ENCODE peak calls at places on chromosome 5, in eight cellular contexts. G, Q, S, F, X, Z, D and L are unnamed samples.

GRCh38 chr5:57834829-57835554 is 352.4 kb upstream of the ACTBL2 start:
- DNase-seq in G (no peak), Q (no peak), S (no peak), F (no peak), X (no peak), Z (peak; percentile 14), D (peak; percentile 50), L (no peak)

GRCh38 chr5:37043693-37044092 is 167.1 kb downstream of the NIPBL start:
- DNase-seq in G (no peak), Q (peak; percentile 4), S (no peak), F (no peak), X (no peak), Z (no peak), D (no peak), L (no peak)

GRCh38 chr5:127084656-127085055 is 11.4 kb upstream of the C5orf63 start:
- DNase-seq in G (no peak), Q (no peak), S (no peak), F (no peak), X (no peak), Z (no peak), D (no peak), L (no peak)

GRCh38 chr5:37838933-37839341 is 904 bp downstream of the GDNF start:
- DNase-seq in G (no peak), Q (no peak), S (no peak), F (no peak), X (no peak), Z (no peak), D (peak; percentile 27), L (no peak)

GRCh38 chr5:31196309-31196708 is 2.8 kb downstream of the CDH6 start:
- DNase-seq in G (no peak), Q (no peak), S (no peak), F (no peak), X (no peak), Z (no peak), D (peak; percentile 70), L (no peak)

GRCh38 chr5:142800776-142801494 is 30.8 kb downstream of the ARHGAP26 start:
- DNase-seq in G (no peak), Q (no peak), S (no peak), F (peak; percentile 51), X (no peak), Z (no peak), D (no peak), L (no peak)

GRCh38 chr5:136222575-136223235 is 29.7 kb upstream of the SMIM32 start:
- DNase-seq in G (no peak), Q (no peak), S (no peak), F (no peak), X (no peak), Z (no peak), D (no peak), L (no peak)

GRCh38 chr5:172800088-172800551 is 29.1 kb upstream of the DUSP1 start:
- DNase-seq in G (peak; percentile 67), Q (no peak), S (peak; percentile 58), F (no peak), X (peak; percentile 88), Z (no peak), D (no peak), L (no peak)

GRCh38 chr5:168818586-168818985 is 239.4 kb upstream of the PANK3 start:
- DNase-seq in G (no peak), Q (no peak), S (no peak), F (no peak), X (no peak), Z (no peak), D (no peak), L (no peak)

GRCh38 chr5:110631236-110631635 is 95.2 kb downstream of the TMEM232 start:
- DNase-seq in G (no peak), Q (no peak), S (no peak), F (no peak), X (no peak), Z (no peak), D (no peak), L (no peak)

GRCh38 chr5:132257131-132258101 is at the start of gene PDLIM4:
- DNase-seq in G (peak; percentile 57), Q (no peak), S (peak; percentile 25), F (peak; percentile 3), X (peak; percentile 78), Z (no peak), D (peak; percentile 92), L (no peak)

GRCh38 chr5:79772651-79773050 is 83.0 kb downstream of the CMYA5 start:
- DNase-seq in G (no peak), Q (no peak), S (no peak), F (no peak), X (no peak), Z (no peak), D (no peak), L (no peak)

GRCh38 chr5:172618574-172619365 is 22.3 kb upstream of the NEURL1B start:
- DNase-seq in G (no peak), Q (no peak), S (no peak), F (no peak), X (peak; percentile 38), Z (no peak), D (no peak), L (no peak)

GRCh38 chr5:79560774-79561524 is 47.0 kb upstream of the HOMER1 start:
- DNase-seq in G (no peak), Q (no peak), S (no peak), F (no peak), X (no peak), Z (no peak), D (no peak), L (no peak)

GRCh38 chr5:125032286-125032685 is 285.8 kb upstream of the ZNF608 start:
- DNase-seq in G (no peak), Q (no peak), S (no peak), F (no peak), X (no peak), Z (no peak), D (no peak), L (no peak)

GRCh38 chr5:164597293-164597900 is 1092.0 kb downstream of the MAT2B start:
- DNase-seq in G (no peak), Q (no peak), S (no peak), F (no peak), X (no peak), Z (no peak), D (peak; percentile 57), L (no peak)

GRCh38 chr5:155459889-155460500 is 446.4 kb downstream of the KIF4B start:
- DNase-seq in G (no peak), Q (no peak), S (no peak), F (no peak), X (no peak), Z (no peak), D (no peak), L (no peak)

GRCh38 chr5:153425914-153426313 is 64.6 kb upstream of the GRIA1 start:
- DNase-seq in G (no peak), Q (no peak), S (no peak), F (no peak), X (no peak), Z (no peak), D (no peak), L (no peak)

GRCh38 chr5:122192883-122193496 is 63.6 kb downstream of the ZNF474 start:
- DNase-seq in G (no peak), Q (peak; percentile 38), S (no peak), F (no peak), X (no peak), Z (no peak), D (peak; percentile 79), L (no peak)

GRCh38 chr5:88193896-88194295 is 74.7 kb downstream of the TMEM161B start:
- DNase-seq in G (no peak), Q (no peak), S (no peak), F (no peak), X (no peak), Z (no peak), D (no peak), L (no peak)

GRCh38 chr5:177520906-177521513 is 4.2 kb upstream of the DDX41 start:
- DNase-seq in G (no peak), Q (no peak), S (no peak), F (no peak), X (no peak), Z (no peak), D (no peak), L (no peak)

DNA sequence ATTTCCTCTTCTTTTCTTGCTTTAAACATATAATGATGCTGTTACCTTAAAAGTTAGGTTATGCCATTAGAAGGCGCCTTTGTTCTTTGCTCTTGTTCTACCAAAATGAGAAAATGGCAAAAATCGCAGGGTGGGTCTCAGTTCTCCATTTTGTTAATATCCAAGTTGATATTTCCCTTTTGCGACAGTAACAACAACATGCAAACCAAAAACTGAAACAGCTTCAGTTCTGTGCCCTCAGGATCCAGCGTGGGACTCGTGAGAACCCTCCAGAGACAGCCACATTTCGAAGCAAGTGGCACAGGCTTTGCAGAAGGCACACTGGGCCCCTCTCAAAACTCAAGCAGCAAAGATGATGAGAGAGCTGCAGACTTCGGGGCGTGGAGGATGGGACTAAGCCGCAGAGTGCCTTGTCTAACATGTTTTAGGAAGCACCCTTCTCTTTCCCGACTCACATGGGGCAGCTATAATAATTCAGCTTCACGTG is 33.0 kb upstream of the LCP2 start:
- DNase-seq in G (no peak), Q (no peak), S (no peak), F (no peak), X (no peak), Z (no peak), D (no peak), L (no peak)
- H3K4me3 ChIP-seq in G (no peak overlapping the region), Q (no peak overlapping the region), S (no peak overlapping the region), F (peak overlapping the region; percentile 31), X (no peak overlapping the region), Z (no peak overlapping the region), D (no peak overlapping the region), L (no peak overlapping the region)

DNA sequence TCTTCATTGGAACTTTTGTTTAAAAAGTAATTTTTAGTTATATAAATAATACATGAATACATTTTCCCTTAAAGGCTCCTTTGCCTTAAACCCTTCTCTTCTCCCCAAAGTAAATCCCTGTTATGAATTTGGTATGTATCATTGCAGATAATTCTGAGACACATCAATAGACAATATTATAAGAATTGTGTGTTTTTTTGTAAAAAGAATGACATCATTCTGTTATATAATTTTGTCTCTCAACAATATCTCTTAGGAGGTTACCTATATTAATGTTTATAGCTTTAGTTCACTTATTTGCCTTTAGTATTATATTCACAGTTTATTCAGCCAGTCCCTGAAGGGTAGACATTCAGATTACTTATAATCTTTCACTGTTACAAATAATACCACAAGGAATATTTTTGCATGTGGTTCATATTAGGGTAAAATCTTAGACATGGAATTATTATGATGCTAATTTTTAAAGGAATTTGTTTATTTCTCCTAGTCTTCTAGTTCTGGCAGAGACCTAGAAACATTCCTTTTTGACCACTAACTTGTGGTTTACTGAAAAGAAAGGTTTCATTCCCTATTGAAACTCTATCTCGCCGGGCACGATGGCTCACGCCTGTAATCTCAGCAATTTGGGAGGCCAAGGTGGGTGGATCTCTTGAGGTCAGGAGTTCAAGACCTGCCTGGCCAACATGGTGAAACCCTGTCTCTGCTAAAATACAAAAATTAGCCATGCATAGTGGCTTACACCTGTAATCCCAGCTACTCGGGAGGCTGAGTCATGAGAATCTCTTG is 105.6 kb downstream of the KCTD16 start:
- DNase-seq in G (no peak), Q (no peak), S (no peak), F (no peak), X (no peak), Z (no peak), D (no peak), L (no peak)
- H3K4me1 ChIP-seq in G (no peaks in the 10 kb centered on the region), Q (no peaks in the 10 kb centered on the region), S (no peaks in the 10 kb centered on the region), F (no peaks in the 10 kb centered on the region), X (no peaks in the 10 kb centered on the region), Z (no peaks in the 10 kb centered on the region), D (peaks cover 15% of the 10 kb centered on the region), L (no peaks in the 10 kb centered on the region)

GRCh38 chr5:149380466-149381121 is 1.5 kb upstream of the IL17B start:
- DNase-seq in G (no peak), Q (no peak), S (peak; percentile 53), F (no peak), X (peak; percentile 95), Z (no peak), D (no peak), L (no peak)
- TF ChIP-seq CTCF in G (no peak), Q (no peak), S (no peak), F (no peak), X (no peak), Z (no peak), D (no peak), L (no peak)

GRCh38 chr5:141691867-141692532 is 10.0 kb upstream of the ARAP3 start:
- DNase-seq in G (peak; percentile 84), Q (peak; percentile 50), S (peak; percentile 91), F (peak; percentile 90), X (peak; percentile 88), Z (peak; percentile 89), D (peak; percentile 90), L (peak; percentile 48)
- H3K4me3 ChIP-seq in G (peak overlapping the region; percentile 53), Q (peak overlapping the region; percentile 67), S (peak overlapping the region; percentile 32), F (peak overlapping the region; percentile 34), X (peak overlapping the region; percentile 34), Z (no peak overlapping the region), D (peak overlapping the region; percentile 46), L (no peak overlapping the region)